ENCODE peak calls at places on chromosome X, in six cellular contexts. One of them, this sample, is unnamed.

GRCh38 chrX:134821370-134821769 is 163.1 kb upstream of the PLAC1 start:
- DNase-seq in AG10803: peak; percentile 70
- DNase-seq in substantia nigra: no peak
- DNase-seq in aorta: no peak
- DNase-seq in MCF 10A: peak; percentile 42
- DNase-seq in hepatic stellate cell: peak; percentile 41
- DNase-seq in this sample: no peak

GRCh38 chrX:1442724-1443367 is 9.9 kb downstream of the ASMTL start:
- DNase-seq in AG10803: no peak
- DNase-seq in substantia nigra: no peak
- DNase-seq in aorta: peak; percentile 36
- DNase-seq in MCF 10A: no peak
- DNase-seq in hepatic stellate cell: no peak
- DNase-seq in this sample: no peak

GRCh38 chrX:154409222-154409871 is at the start of gene DNASE1L1:
- DNase-seq in AG10803: peak; percentile 76
- DNase-seq in substantia nigra: no peak
- DNase-seq in aorta: peak; percentile 95
- DNase-seq in MCF 10A: peak; percentile 89
- DNase-seq in hepatic stellate cell: no peak
- DNase-seq in this sample: peak; percentile 55

GRCh38 chrX:135081695-135082094 is 29.8 kb upstream of the RTL8A start:
- DNase-seq in AG10803: no peak
- DNase-seq in substantia nigra: no peak
- DNase-seq in aorta: no peak
- DNase-seq in MCF 10A: no peak
- DNase-seq in hepatic stellate cell: no peak
- DNase-seq in this sample: no peak

GRCh38 chrX:69808375-69808774 is 192.5 kb downstream of the EDA start:
- DNase-seq in AG10803: no peak
- DNase-seq in substantia nigra: no peak
- DNase-seq in aorta: no peak
- DNase-seq in MCF 10A: no peak
- DNase-seq in hepatic stellate cell: no peak
- DNase-seq in this sample: no peak

GRCh38 chrX:10110984-10111363 is 45.8 kb upstream of the CLCN4 start:
- DNase-seq in AG10803: peak; percentile 45
- DNase-seq in substantia nigra: no peak
- DNase-seq in aorta: no peak
- DNase-seq in MCF 10A: no peak
- DNase-seq in hepatic stellate cell: no peak
- DNase-seq in this sample: no peak

GRCh38 chrX:45172890-45173289 is 27.8 kb downstream of the DIPK2B start:
- DNase-seq in AG10803: peak; percentile 30
- DNase-seq in substantia nigra: no peak
- DNase-seq in aorta: no peak
- DNase-seq in MCF 10A: peak; percentile 82
- DNase-seq in hepatic stellate cell: no peak
- DNase-seq in this sample: peak; percentile 88

GRCh38 chrX:154458954-154459829 is 1.1 kb downstream of the PLXNA3 start:
- DNase-seq in AG10803: no peak
- DNase-seq in substantia nigra: peak; percentile 22
- DNase-seq in aorta: no peak
- DNase-seq in MCF 10A: peak; percentile 29
- DNase-seq in hepatic stellate cell: peak; percentile 48
- DNase-seq in this sample: no peak

GRCh38 chrX:372856-373640 is 13.7 kb downstream of the PPP2R3B start:
- DNase-seq in AG10803: peak; percentile 52
- DNase-seq in substantia nigra: no peak
- DNase-seq in aorta: no peak
- DNase-seq in MCF 10A: no peak
- DNase-seq in hepatic stellate cell: peak; percentile 28
- DNase-seq in this sample: no peak

GRCh38 chrX:63657821-63658220 is 127.2 kb downstream of the ARHGEF9 start:
- DNase-seq in AG10803: peak; percentile 85
- DNase-seq in substantia nigra: no peak
- DNase-seq in aorta: peak; percentile 93
- DNase-seq in MCF 10A: peak; percentile 70
- DNase-seq in hepatic stellate cell: peak; percentile 7
- DNase-seq in this sample: peak; percentile 6

GRCh38 chrX:17654116-17654515 is 83.2 kb upstream of the SCML1 start:
- DNase-seq in AG10803: no peak
- DNase-seq in substantia nigra: no peak
- DNase-seq in aorta: no peak
- DNase-seq in MCF 10A: no peak
- DNase-seq in hepatic stellate cell: no peak
- DNase-seq in this sample: no peak

GRCh38 chrX:10189317-10190268 is 32.8 kb downstream of the CLCN4 start:
- DNase-seq in AG10803: peak; percentile 44
- DNase-seq in substantia nigra: peak; percentile 74
- DNase-seq in aorta: peak; percentile 89
- DNase-seq in MCF 10A: peak; percentile 78
- DNase-seq in hepatic stellate cell: peak; percentile 69
- DNase-seq in this sample: peak; percentile 51

GRCh38 chrX:153755136-153755535 is 8.9 kb upstream of the PLXNB3 start:
- DNase-seq in AG10803: no peak
- DNase-seq in substantia nigra: no peak
- DNase-seq in aorta: no peak
- DNase-seq in MCF 10A: no peak
- DNase-seq in hepatic stellate cell: no peak
- DNase-seq in this sample: no peak

GRCh38 chrX:43423876-43424275 is 232.2 kb upstream of the MAOA start:
- DNase-seq in AG10803: no peak
- DNase-seq in substantia nigra: no peak
- DNase-seq in aorta: no peak
- DNase-seq in MCF 10A: peak; percentile 62
- DNase-seq in hepatic stellate cell: no peak
- DNase-seq in this sample: peak; percentile 11

GRCh38 chrX:120308959-120309872 is 2.0 kb downstream of the TMEM255A start:
- DNase-seq in AG10803: peak; percentile 29
- DNase-seq in substantia nigra: peak; percentile 26
- DNase-seq in aorta: peak; percentile 78
- DNase-seq in MCF 10A: peak; percentile 75
- DNase-seq in hepatic stellate cell: no peak
- DNase-seq in this sample: peak; percentile 74

GRCh38 chrX:149950681-149951080 is 12.4 kb upstream of the EOLA2 start:
- DNase-seq in AG10803: peak; percentile 63
- DNase-seq in substantia nigra: no peak
- DNase-seq in aorta: no peak
- DNase-seq in MCF 10A: peak; percentile 65
- DNase-seq in hepatic stellate cell: peak; percentile 42
- DNase-seq in this sample: peak; percentile 19

GRCh38 chrX:16577483-16578029 is 72.4 kb upstream of the S100G start:
- DNase-seq in AG10803: no peak
- DNase-seq in substantia nigra: no peak
- DNase-seq in aorta: no peak
- DNase-seq in MCF 10A: no peak
- DNase-seq in hepatic stellate cell: no peak
- DNase-seq in this sample: no peak

GRCh38 chrX:31223817-31224216 is 152.0 kb upstream of the FTHL17 start:
- DNase-seq in AG10803: peak; percentile 52
- DNase-seq in substantia nigra: no peak
- DNase-seq in aorta: no peak
- DNase-seq in MCF 10A: peak; percentile 75
- DNase-seq in hepatic stellate cell: peak; percentile 19
- DNase-seq in this sample: peak; percentile 83

GRCh38 chrX:150690126-150690525 is 3.1 kb upstream of the MTMR1 start:
- DNase-seq in AG10803: peak; percentile 93
- DNase-seq in substantia nigra: no peak
- DNase-seq in aorta: no peak
- DNase-seq in MCF 10A: peak; percentile 94
- DNase-seq in hepatic stellate cell: peak; percentile 63
- DNase-seq in this sample: peak; percentile 89

GRCh38 chrX:153600032-153600373 is 1.1 kb upstream of the CCNQ start:
- DNase-seq in AG10803: peak; percentile 4
- DNase-seq in substantia nigra: no peak
- DNase-seq in aorta: no peak
- DNase-seq in MCF 10A: peak; percentile 3
- DNase-seq in hepatic stellate cell: no peak
- DNase-seq in this sample: peak; percentile 12

GRCh38 chrX:154433605-154434004 is 3.3 kb upstream of the GDI1 start:
- DNase-seq in AG10803: no peak
- DNase-seq in substantia nigra: no peak
- DNase-seq in aorta: no peak
- DNase-seq in MCF 10A: no peak
- DNase-seq in hepatic stellate cell: no peak
- DNase-seq in this sample: no peak

GRCh38 chrX:76555816-76556215 is 128.3 kb downstream of the MAGEE1 start:
- DNase-seq in AG10803: peak; percentile 3
- DNase-seq in substantia nigra: no peak
- DNase-seq in aorta: no peak
- DNase-seq in MCF 10A: peak; percentile 38
- DNase-seq in hepatic stellate cell: no peak
- DNase-seq in this sample: peak; percentile 12